ENCODE peak calls at places on chromosomes 4 and X, in ten cellular contexts. One of them, this sample, is unnamed.
A peak's percentile ranks its signal among the peaks of the same experiment; 100 is the strongest.

GRCh38 chr4:185774076-185774731 is 37.8 kb downstream of the SORBS2 start:
- DNase-seq in A673: no peak
- DNase-seq in AG10803: no peak
- DNase-seq in fibroblast of the aortic adventitia: no peak
- DNase-seq in mucosa of descending colon: peak; percentile 12
- DNase-seq in fibroblast of pulmonary artery: no peak
- DNase-seq in lower leg skin: no peak
- DNase-seq in cardiac muscle cell: peak; percentile 39
- DNase-seq in choroid plexus epithelial cell: no peak
- DNase-seq in fibroblast of lung: no peak
- DNase-seq in this sample: peak; percentile 46

GRCh38 chr4:65007841-65008439 is 598.7 kb upstream of the TECRL start:
- DNase-seq in mucosa of descending colon: peak; percentile 5
- DNase-seq in cardiac muscle cell: peak; percentile 69
- DNase-seq in fibroblast of the aortic adventitia: peak; percentile 62
- DNase-seq in A673: peak; percentile 53
- DNase-seq in fibroblast of lung: peak; percentile 59
- DNase-seq in fibroblast of pulmonary artery: peak; percentile 67
- DNase-seq in lower leg skin: no peak
- DNase-seq in choroid plexus epithelial cell: peak; percentile 65
- DNase-seq in AG10803: peak; percentile 6
- DNase-seq in this sample: peak; percentile 66

GRCh38 chrX:93177930-93178329 is 495.4 kb downstream of the NAP1L3 start:
- DNase-seq in A673: no peak
- DNase-seq in choroid plexus epithelial cell: no peak
- DNase-seq in lower leg skin: no peak
- DNase-seq in fibroblast of pulmonary artery: no peak
- DNase-seq in mucosa of descending colon: no peak
- DNase-seq in fibroblast of lung: no peak
- DNase-seq in AG10803: no peak
- DNase-seq in fibroblast of the aortic adventitia: no peak
- DNase-seq in cardiac muscle cell: no peak
- DNase-seq in this sample: no peak

GRCh38 chrX:153761863-153762262 is 2.2 kb upstream of the PLXNB3 start:
- DNase-seq in A673: no peak
- DNase-seq in cardiac muscle cell: no peak
- DNase-seq in AG10803: no peak
- DNase-seq in fibroblast of the aortic adventitia: no peak
- DNase-seq in mucosa of descending colon: no peak
- DNase-seq in fibroblast of pulmonary artery: no peak
- DNase-seq in lower leg skin: no peak
- DNase-seq in choroid plexus epithelial cell: no peak
- DNase-seq in fibroblast of lung: no peak
- DNase-seq in this sample: no peak

GRCh38 chr4:117156806-117157205 is 71.4 kb upstream of the TRAM1L1 start:
- DNase-seq in lower leg skin: no peak
- DNase-seq in cardiac muscle cell: peak; percentile 3
- DNase-seq in fibroblast of lung: no peak
- DNase-seq in mucosa of descending colon: no peak
- DNase-seq in fibroblast of pulmonary artery: no peak
- DNase-seq in choroid plexus epithelial cell: no peak
- DNase-seq in fibroblast of the aortic adventitia: no peak
- DNase-seq in A673: peak; percentile 63
- DNase-seq in AG10803: no peak
- DNase-seq in this sample: no peak

GRCh38 chr4:149345424-149345823 is 470.2 kb downstream of the IQCM start:
- DNase-seq in choroid plexus epithelial cell: no peak
- DNase-seq in AG10803: no peak
- DNase-seq in fibroblast of lung: no peak
- DNase-seq in fibroblast of the aortic adventitia: no peak
- DNase-seq in fibroblast of pulmonary artery: no peak
- DNase-seq in A673: peak; percentile 67
- DNase-seq in cardiac muscle cell: no peak
- DNase-seq in lower leg skin: no peak
- DNase-seq in mucosa of descending colon: no peak
- DNase-seq in this sample: peak; percentile 59

GRCh38 chr4:109472343-109472761 is 38.7 kb downstream of the SEC24B start:
- DNase-seq in fibroblast of pulmonary artery: peak; percentile 71
- DNase-seq in lower leg skin: no peak
- DNase-seq in fibroblast of lung: peak; percentile 88
- DNase-seq in A673: peak; percentile 33
- DNase-seq in AG10803: peak; percentile 47
- DNase-seq in mucosa of descending colon: no peak
- DNase-seq in choroid plexus epithelial cell: peak; percentile 75
- DNase-seq in cardiac muscle cell: no peak
- DNase-seq in fibroblast of the aortic adventitia: peak; percentile 70
- DNase-seq in this sample: peak; percentile 70

GRCh38 chr4:190020790-190021717 is 6.0 kb downstream of the FRG2 start:
- DNase-seq in AG10803: peak; percentile 34
- DNase-seq in lower leg skin: no peak
- DNase-seq in fibroblast of pulmonary artery: peak; percentile 34
- DNase-seq in cardiac muscle cell: peak; percentile 39
- DNase-seq in fibroblast of the aortic adventitia: peak; percentile 43
- DNase-seq in choroid plexus epithelial cell: peak; percentile 23
- DNase-seq in mucosa of descending colon: peak; percentile 24
- DNase-seq in fibroblast of lung: peak; percentile 14
- DNase-seq in A673: peak; percentile 76
- DNase-seq in this sample: peak; percentile 40

GRCh38 chrX:386768-387575 is at the start of gene PPP2R3B:
- DNase-seq in AG10803: peak; percentile 97
- DNase-seq in A673: peak; percentile 98
- DNase-seq in mucosa of descending colon: peak; percentile 95
- DNase-seq in choroid plexus epithelial cell: peak; percentile 99
- DNase-seq in fibroblast of lung: peak; percentile 95
- DNase-seq in fibroblast of the aortic adventitia: peak; percentile 98
- DNase-seq in cardiac muscle cell: peak; percentile 98
- DNase-seq in lower leg skin: peak; percentile 97
- DNase-seq in fibroblast of pulmonary artery: peak; percentile 99
- DNase-seq in this sample: peak; percentile 99

GRCh38 chr4:5019796-5020195 is 538 bp upstream of the CYTL1 start:
- DNase-seq in A673: no peak
- DNase-seq in fibroblast of pulmonary artery: no peak
- DNase-seq in mucosa of descending colon: no peak
- DNase-seq in cardiac muscle cell: no peak
- DNase-seq in fibroblast of lung: no peak
- DNase-seq in lower leg skin: no peak
- DNase-seq in fibroblast of the aortic adventitia: no peak
- DNase-seq in AG10803: no peak
- DNase-seq in choroid plexus epithelial cell: no peak
- DNase-seq in this sample: no peak

GRCh38 chr4:179415016-179415841 is 1973.0 kb upstream of the AGA start:
- DNase-seq in fibroblast of pulmonary artery: no peak
- DNase-seq in lower leg skin: no peak
- DNase-seq in A673: peak; percentile 24
- DNase-seq in fibroblast of lung: peak; percentile 74
- DNase-seq in cardiac muscle cell: no peak
- DNase-seq in AG10803: no peak
- DNase-seq in choroid plexus epithelial cell: no peak
- DNase-seq in fibroblast of the aortic adventitia: no peak
- DNase-seq in mucosa of descending colon: no peak
- DNase-seq in this sample: no peak

GRCh38 chrX:153226344-153227190 is 47.5 kb downstream of the MAGEA1 start:
- DNase-seq in mucosa of descending colon: peak; percentile 1
- DNase-seq in AG10803: peak; percentile 4
- DNase-seq in fibroblast of lung: peak; percentile 36
- DNase-seq in fibroblast of pulmonary artery: peak; percentile 21
- DNase-seq in lower leg skin: no peak
- DNase-seq in cardiac muscle cell: peak; percentile 53
- DNase-seq in choroid plexus epithelial cell: peak; percentile 67
- DNase-seq in fibroblast of the aortic adventitia: peak; percentile 43
- DNase-seq in A673: peak; percentile 54
- DNase-seq in this sample: peak; percentile 44

GRCh38 chr4:102725229-102725628 is 35.5 kb downstream of the MANBA start:
- DNase-seq in fibroblast of pulmonary artery: no peak
- DNase-seq in AG10803: no peak
- DNase-seq in cardiac muscle cell: no peak
- DNase-seq in fibroblast of lung: no peak
- DNase-seq in lower leg skin: no peak
- DNase-seq in mucosa of descending colon: no peak
- DNase-seq in fibroblast of the aortic adventitia: no peak
- DNase-seq in choroid plexus epithelial cell: no peak
- DNase-seq in A673: no peak
- DNase-seq in this sample: no peak

GRCh38 chrX:143472334-143472938 is 44.8 kb downstream of the SPANXN3 start:
- DNase-seq in AG10803: no peak
- DNase-seq in A673: no peak
- DNase-seq in fibroblast of lung: no peak
- DNase-seq in cardiac muscle cell: no peak
- DNase-seq in fibroblast of pulmonary artery: no peak
- DNase-seq in fibroblast of the aortic adventitia: no peak
- DNase-seq in choroid plexus epithelial cell: no peak
- DNase-seq in mucosa of descending colon: no peak
- DNase-seq in lower leg skin: no peak
- DNase-seq in this sample: no peak

GRCh38 chr4:140645614-140646412 is 77.1 kb upstream of the UCP1 start:
- DNase-seq in mucosa of descending colon: no peak
- DNase-seq in fibroblast of pulmonary artery: no peak
- DNase-seq in cardiac muscle cell: peak; percentile 13
- DNase-seq in A673: no peak
- DNase-seq in fibroblast of the aortic adventitia: no peak
- DNase-seq in choroid plexus epithelial cell: no peak
- DNase-seq in fibroblast of lung: peak; percentile 26
- DNase-seq in AG10803: peak; percentile 9
- DNase-seq in lower leg skin: no peak
- DNase-seq in this sample: no peak

GRCh38 chrX:482702-483203 is 96.0 kb upstream of the PPP2R3B start:
- DNase-seq in fibroblast of pulmonary artery: no peak
- DNase-seq in fibroblast of the aortic adventitia: no peak
- DNase-seq in mucosa of descending colon: no peak
- DNase-seq in fibroblast of lung: no peak
- DNase-seq in A673: no peak
- DNase-seq in AG10803: no peak
- DNase-seq in choroid plexus epithelial cell: no peak
- DNase-seq in lower leg skin: no peak
- DNase-seq in cardiac muscle cell: no peak
- DNase-seq in this sample: no peak

GRCh38 chr4:10161840-10162239 is 45.2 kb upstream of the WDR1 start:
- DNase-seq in fibroblast of the aortic adventitia: no peak
- DNase-seq in choroid plexus epithelial cell: no peak
- DNase-seq in mucosa of descending colon: no peak
- DNase-seq in lower leg skin: no peak
- DNase-seq in A673: no peak
- DNase-seq in AG10803: no peak
- DNase-seq in fibroblast of lung: no peak
- DNase-seq in fibroblast of pulmonary artery: no peak
- DNase-seq in cardiac muscle cell: no peak
- DNase-seq in this sample: no peak

GRCh38 chr4:185775792-185776555 is 36.0 kb downstream of the SORBS2 start:
- DNase-seq in cardiac muscle cell: peak; percentile 57
- DNase-seq in choroid plexus epithelial cell: no peak
- DNase-seq in AG10803: peak; percentile 14
- DNase-seq in A673: no peak
- DNase-seq in mucosa of descending colon: no peak
- DNase-seq in fibroblast of pulmonary artery: no peak
- DNase-seq in fibroblast of lung: peak; percentile 35
- DNase-seq in fibroblast of the aortic adventitia: no peak
- DNase-seq in lower leg skin: no peak
- DNase-seq in this sample: peak; percentile 64

GRCh38 chrX:2489446-2490445 is 11.0 kb downstream of the DHRSX start:
- DNase-seq in cardiac muscle cell: no peak
- DNase-seq in mucosa of descending colon: no peak
- DNase-seq in fibroblast of the aortic adventitia: no peak
- DNase-seq in lower leg skin: no peak
- DNase-seq in AG10803: no peak
- DNase-seq in choroid plexus epithelial cell: no peak
- DNase-seq in fibroblast of pulmonary artery: no peak
- DNase-seq in fibroblast of lung: no peak
- DNase-seq in A673: no peak
- DNase-seq in this sample: no peak

GRCh38 chr4:4782969-4783368 is 76.5 kb upstream of the MSX1 start:
- DNase-seq in A673: no peak
- DNase-seq in fibroblast of the aortic adventitia: peak; percentile 45
- DNase-seq in fibroblast of lung: no peak
- DNase-seq in AG10803: peak; percentile 73
- DNase-seq in lower leg skin: peak; percentile 36
- DNase-seq in choroid plexus epithelial cell: peak; percentile 51
- DNase-seq in cardiac muscle cell: no peak
- DNase-seq in fibroblast of pulmonary artery: peak; percentile 35
- DNase-seq in mucosa of descending colon: no peak
- DNase-seq in this sample: no peak

GRCh38 chr4:73922766-73923630 is 53.8 kb downstream of the CXCL1 start:
- DNase-seq in fibroblast of pulmonary artery: peak; percentile 85
- DNase-seq in fibroblast of lung: peak; percentile 45
- DNase-seq in choroid plexus epithelial cell: peak; percentile 86
- DNase-seq in A673: peak; percentile 27
- DNase-seq in lower leg skin: no peak
- DNase-seq in cardiac muscle cell: no peak
- DNase-seq in AG10803: peak; percentile 58
- DNase-seq in mucosa of descending colon: no peak
- DNase-seq in fibroblast of the aortic adventitia: peak; percentile 85
- DNase-seq in this sample: peak; percentile 92
- TF ChIP-seq CTCF in fibroblast of pulmonary artery: peak; percentile 56
- TF ChIP-seq CTCF in fibroblast of lung: peak; percentile 40
- TF ChIP-seq CTCF in choroid plexus epithelial cell: peak; percentile 61
- TF ChIP-seq CTCF in A673: peak; percentile 47
- TF ChIP-seq CTCF in lower leg skin: no peak
- TF ChIP-seq CTCF in cardiac muscle cell: peak; percentile 45
- TF ChIP-seq CTCF in AG10803: peak; percentile 68
- TF ChIP-seq CTCF in mucosa of descending colon: no peak
- TF ChIP-seq CTCF in fibroblast of the aortic adventitia: peak; percentile 49
- TF ChIP-seq CTCF in this sample: peak; percentile 35

GRCh38 chrX:95351089-95351488 is 1333.6 kb upstream of the DIAPH2 start:
- DNase-seq in AG10803: no peak
- DNase-seq in mucosa of descending colon: no peak
- DNase-seq in lower leg skin: no peak
- DNase-seq in fibroblast of the aortic adventitia: no peak
- DNase-seq in A673: no peak
- DNase-seq in fibroblast of pulmonary artery: no peak
- DNase-seq in fibroblast of lung: no peak
- DNase-seq in cardiac muscle cell: no peak
- DNase-seq in choroid plexus epithelial cell: no peak
- DNase-seq in this sample: no peak

GRCh38 chrX:95346854-95347253 is 1337.8 kb upstream of the DIAPH2 start:
- DNase-seq in fibroblast of lung: peak; percentile 2
- DNase-seq in choroid plexus epithelial cell: peak; percentile 3
- DNase-seq in cardiac muscle cell: no peak
- DNase-seq in fibroblast of the aortic adventitia: peak; percentile 38
- DNase-seq in fibroblast of pulmonary artery: peak; percentile 1
- DNase-seq in lower leg skin: no peak
- DNase-seq in A673: peak; percentile 39
- DNase-seq in mucosa of descending colon: no peak
- DNase-seq in AG10803: no peak
- DNase-seq in this sample: peak; percentile 23
- H3K4me3 ChIP-seq in fibroblast of lung: no peak overlapping the region
- H3K4me3 ChIP-seq in choroid plexus epithelial cell: no peak overlapping the region
- H3K4me3 ChIP-seq in cardiac muscle cell: no peak overlapping the region
- H3K4me3 ChIP-seq in fibroblast of the aortic adventitia: no peak overlapping the region
- H3K4me3 ChIP-seq in fibroblast of pulmonary artery: no peak overlapping the region
- H3K4me3 ChIP-seq in lower leg skin: no peak overlapping the region
- H3K4me3 ChIP-seq in A673: no peak overlapping the region
- H3K4me3 ChIP-seq in mucosa of descending colon: no peak overlapping the region
- H3K4me3 ChIP-seq in AG10803: no peak overlapping the region
- H3K4me3 ChIP-seq in this sample: no peak overlapping the region

GRCh38 chr4:48557478-48557877 is 67.4 kb downstream of the ZAR1 start:
- DNase-seq in fibroblast of pulmonary artery: peak; percentile 13
- DNase-seq in lower leg skin: no peak
- DNase-seq in cardiac muscle cell: no peak
- DNase-seq in A673: peak; percentile 12
- DNase-seq in mucosa of descending colon: no peak
- DNase-seq in fibroblast of the aortic adventitia: no peak
- DNase-seq in choroid plexus epithelial cell: peak; percentile 37
- DNase-seq in fibroblast of lung: peak; percentile 10
- DNase-seq in AG10803: no peak
- DNase-seq in this sample: peak; percentile 5
- TF ChIP-seq CTCF in fibroblast of pulmonary artery: peak; percentile 18
- TF ChIP-seq CTCF in lower leg skin: no peak
- TF ChIP-seq CTCF in cardiac muscle cell: peak; percentile 16
- TF ChIP-seq CTCF in A673: peak; percentile 31
- TF ChIP-seq CTCF in mucosa of descending colon: no peak
- TF ChIP-seq CTCF in fibroblast of the aortic adventitia: peak; percentile 24
- TF ChIP-seq CTCF in choroid plexus epithelial cell: peak; percentile 60
- TF ChIP-seq CTCF in fibroblast of lung: no peak
- TF ChIP-seq CTCF in AG10803: peak; percentile 11
- TF ChIP-seq CTCF in this sample: peak; percentile 20

GRCh38 chr4:79623125-79623905 is 215.3 kb upstream of the GK2 start:
- DNase-seq in fibroblast of the aortic adventitia: no peak
- DNase-seq in A673: no peak
- DNase-seq in choroid plexus epithelial cell: peak; percentile 3
- DNase-seq in fibroblast of lung: no peak
- DNase-seq in mucosa of descending colon: no peak
- DNase-seq in fibroblast of pulmonary artery: peak; percentile 7
- DNase-seq in cardiac muscle cell: no peak
- DNase-seq in AG10803: peak; percentile 25
- DNase-seq in lower leg skin: peak; percentile 15
- DNase-seq in this sample: peak; percentile 12
- H3K4me3 ChIP-seq in fibroblast of the aortic adventitia: no peak overlapping the region
- H3K4me3 ChIP-seq in A673: no peak overlapping the region
- H3K4me3 ChIP-seq in choroid plexus epithelial cell: no peak overlapping the region
- H3K4me3 ChIP-seq in fibroblast of lung: no peak overlapping the region
- H3K4me3 ChIP-seq in mucosa of descending colon: no peak overlapping the region
- H3K4me3 ChIP-seq in fibroblast of pulmonary artery: no peak overlapping the region
- H3K4me3 ChIP-seq in cardiac muscle cell: no peak overlapping the region
- H3K4me3 ChIP-seq in AG10803: peak overlapping the region; percentile 5
- H3K4me3 ChIP-seq in lower leg skin: no peak overlapping the region
- H3K4me3 ChIP-seq in this sample: no peak overlapping the region